ENCODE peak calls at places on chromosomes 5 and 9, in five cellular contexts. O is fibroblast of lung; Z is epithelial cell of esophagus; L is Daoy; N is activated CD4-positive, alpha-beta T cell treated with anti-CD3 and anti-CD28 coated beads, Interleukin-2, amount 50 U/mL, for 24 hours. D is an unnamed sample.

GRCh38 chr9:69097923-69098593 is 62.5 kb downstream of the FXN start:
- DNase-seq in O (no peak), N (no peak), L (no peak), Z (no peak), D (no peak)

GRCh38 chr5:136594416-136594815 is 229.1 kb upstream of the TRPC7 start:
- DNase-seq in N (no peak), L (no peak), Z (peak), O (no peak), D (no peak)

GRCh38 chr5:1670342-1670741 is 129.3 kb downstream of the MRPL36 start:
- DNase-seq in N (no peak), O (no peak), Z (peak), L (peak), D (no peak)

GRCh38 chr5:627840-628239 is 15.7 kb downstream of the CEP72 start:
- DNase-seq in L (no peak), N (no peak), Z (no peak), O (no peak), D (no peak)

GRCh38 chr5:175484824-175485223 is 6.5 kb downstream of the SFXN1 start:
- DNase-seq in Z (no peak), O (no peak), N (no peak), L (no peak), D (no peak)

GRCh38 chr5:54986269-54986654 is 869 bp upstream of the ESM1 start:
- DNase-seq in L (peak), N (no peak), Z (no peak), O (no peak), D (no peak)

GRCh38 chr5:33997331-33997983 is 10.4 kb downstream of the AMACR start:
- DNase-seq in N (no peak), L (peak), Z (peak), O (peak), D (peak)

GRCh38 chr5:175517824-175518450 is 39.6 kb downstream of the SFXN1 start:
- DNase-seq in Z (peak), O (peak), L (peak), N (peak), D (no peak)

GRCh38 chr9:121645003-121645402 is 6.4 kb upstream of the DAB2IP start:
- DNase-seq in O (no peak), L (peak), N (no peak), Z (no peak), D (no peak)

GRCh38 chr9:12681620-12682019 is 11.6 kb upstream of the TYRP1 start:
- DNase-seq in Z (peak), N (no peak), L (peak), O (no peak), D (no peak)

GRCh38 chr5:176597417-176598389 is 12.3 kb downstream of the GPRIN1 start:
- DNase-seq in N (no peak), O (no peak), Z (no peak), L (no peak), D (no peak)

GRCh38 chr9:137077010-137077747 is at the start of gene UAP1L1:
- DNase-seq in Z (peak), O (peak), N (no peak), L (peak), D (peak)

GRCh38 chr5:67050125-67050524 is 146.5 kb downstream of the CD180 start:
- DNase-seq in L (no peak), O (no peak), N (no peak), Z (peak), D (no peak)

GRCh38 chr9:19379697-19380046 is 364 bp downstream of the RPS6 start:
- DNase-seq in O (no peak), L (no peak), N (no peak), Z (peak), D (no peak)

GRCh38 chr9:99678550-99678949 is 143.1 kb upstream of the NR4A3 start:
- DNase-seq in O (no peak), N (no peak), Z (no peak), L (no peak), D (no peak)

GRCh38 chr9:113355197-113355596 is 5.9 kb downstream of the BSPRY start:
- DNase-seq in N (no peak), L (peak), O (peak), Z (no peak), D (peak)

GRCh38 chr5:74251106-74252032 is 389.2 kb downstream of the ENC1 start:
- DNase-seq in O (peak), N (no peak), Z (peak), L (peak), D (peak)

GRCh38 chr5:154603011-154603410 is 125.0 kb upstream of the HAND1 start:
- DNase-seq in N (no peak), L (no peak), Z (no peak), O (no peak), D (no peak)

GRCh38 chr9:129473523-129474244 is 147.2 kb downstream of the C9orf50 start:
- DNase-seq in N (no peak), O (peak), Z (peak), L (peak), D (no peak)

GRCh38 chr5:56301041-56301440 is 67.9 kb upstream of the ANKRD55 start:
- DNase-seq in Z (peak), L (no peak), O (no peak), N (no peak), D (no peak)

GRCh38 chr5:120396186-120396585 is 67.9 kb upstream of the PRR16 start:
- DNase-seq in N (no peak), Z (peak), O (peak), L (no peak), D (peak)

GRCh38 chr9:88161144-88161543 is 22.9 kb upstream of the SPATA31C2 start:
- DNase-seq in L (no peak), Z (no peak), O (no peak), N (no peak), D (peak)

GRCh38 chr5:154860123-154860522 is 1.7 kb downstream of the CNOT8 start:
- DNase-seq in O (peak), Z (peak), L (peak), N (no peak), D (peak)

GRCh38 chr5:177489119-177489716 is 8.2 kb downstream of the PDLIM7 start:
- DNase-seq in L (no peak), O (no peak), Z (no peak), N (no peak), D (no peak)

GRCh38 chr5:178489281-178489976 is 100.8 kb downstream of the COL23A1 start:
- DNase-seq in O (no peak), L (no peak), N (no peak), Z (no peak), D (no peak)

GRCh38 chr5:80191991-80192398 is 63.9 kb downstream of the SERINC5 start:
- DNase-seq in N (no peak), O (no peak), L (no peak), Z (no peak), D (no peak)

GRCh38 chr5:8600843-8601242 is 731.9 kb downstream of the MTRR start:
- DNase-seq in Z (no peak), N (no peak), O (no peak), L (peak), D (no peak)

D was measured in A673.